ENCODE peak calls at places on chromosomes 2 and 18, in six cellular contexts. B, P, S, Y, J and I are unnamed samples.

GRCh38 chr2:170848587-170848986 is 31.9 kb downstream of the GAD1 start:
- DNase-seq in Y (no peak), S (peak; percentile 44), J (no peak), P (peak; percentile 89), B (no peak), I (no peak)

GRCh38 chr2:120949027-120949956 is 213.6 kb downstream of the GLI2 start:
- DNase-seq in S (peak; percentile 29), J (no peak), B (no peak), Y (no peak), P (peak; percentile 12), I (peak; percentile 28)

GRCh38 chr2:56757884-56758545 is 574.2 kb downstream of the CCDC85A start:
- DNase-seq in J (no peak), Y (no peak), B (no peak), P (no peak), S (no peak), I (no peak)

GRCh38 chr18:3447035-3447894 is 2.7 kb upstream of the TGIF1 start:
- DNase-seq in S (peak; percentile 41), J (peak; percentile 73), Y (no peak), P (peak; percentile 83), B (no peak), I (peak; percentile 79)

GRCh38 chr2:218032336-218033171 is 29.8 kb upstream of the TNS1 start:
- DNase-seq in P (no peak), B (no peak), Y (no peak), J (no peak), S (no peak), I (no peak)

GRCh38 chr18:77100751-77101355 is 31.7 kb downstream of the MBP start:
- DNase-seq in P (peak; percentile 7), S (peak; percentile 44), B (no peak), Y (no peak), J (no peak), I (no peak)

GRCh38 chr2:237149425-237149824 is 63.7 kb downstream of the COPS8 start:
- DNase-seq in B (no peak), Y (no peak), P (peak; percentile 80), S (no peak), J (peak; percentile 40), I (no peak)

GRCh38 chr2:104871566-104872033 is 17.7 kb downstream of the POU3F3 start:
- DNase-seq in P (no peak), S (no peak), J (no peak), Y (no peak), B (no peak), I (peak; percentile 28)

GRCh38 chr2:26640781-26641564 is at the start of gene CIB4:
- DNase-seq in P (no peak), Y (no peak), J (no peak), S (peak; percentile 75), B (peak; percentile 4), I (peak; percentile 59)

GRCh38 chr2:110773470-110773921 is 41.1 kb downstream of the ACOXL start:
- DNase-seq in Y (no peak), J (peak; percentile 8), S (no peak), P (no peak), B (no peak), I (no peak)

GRCh38 chr18:52323802-52324201 is 16.2 kb upstream of the DCC start:
- DNase-seq in B (no peak), Y (no peak), S (no peak), P (no peak), J (no peak), I (no peak)

GRCh38 chr18:40962784-40963183 is 992.2 kb upstream of the PIK3C3 start:
- DNase-seq in S (peak; percentile 45), Y (no peak), P (peak; percentile 6), B (no peak), J (no peak), I (no peak)

GRCh38 chr2:238848941-238849853 is 1.3 kb downstream of the TWIST2 start:
- DNase-seq in B (no peak), Y (no peak), J (no peak), S (no peak), P (peak; percentile 57), I (peak; percentile 65)

GRCh38 chr2:120914839-120915521 is 179.3 kb downstream of the GLI2 start:
- DNase-seq in Y (no peak), P (peak; percentile 95), J (no peak), B (no peak), S (peak; percentile 83), I (no peak)

GRCh38 chr2:19623488-19623887 is 265.1 kb upstream of the OSR1 start:
- DNase-seq in Y (no peak), S (peak; percentile 78), P (peak; percentile 83), B (no peak), J (no peak), I (no peak)

GRCh38 chr2:66430195-66430905 is 4.6 kb upstream of the MEIS1 start:
- DNase-seq in S (no peak), Y (no peak), J (no peak), B (no peak), P (no peak), I (no peak)

GRCh38 chr2:42168459-42169099 is 574 bp upstream of the EML4 start:
- DNase-seq in S (no peak), P (no peak), B (no peak), Y (no peak), J (no peak), I (no peak)

GRCh38 chr2:182666674-182667320 is 49.3 kb upstream of the DNAJC10 start:
- DNase-seq in Y (peak; percentile 67), J (peak; percentile 32), P (peak; percentile 50), B (peak; percentile 18), S (peak; percentile 42), I (peak; percentile 70)

GRCh38 chr2:25313711-25314513 is 27.8 kb downstream of the DNMT3A start:
- DNase-seq in S (no peak), P (no peak), J (no peak), Y (no peak), B (no peak), I (no peak)

GRCh38 chr2:101630224-101630949 is 67.1 kb upstream of the MAP4K4 start:
- DNase-seq in Y (no peak), P (no peak), S (peak; percentile 95), B (no peak), J (no peak), I (no peak)

GRCh38 chr2:219769044-219770030 is 141.9 kb downstream of the SLC4A3 start:
- DNase-seq in Y (no peak), S (peak; percentile 13), P (peak; percentile 50), J (no peak), B (no peak), I (no peak)

GRCh38 chr18:31195063-31195462 is 32.4 kb upstream of the DSC1 start:
- DNase-seq in J (no peak), S (no peak), B (no peak), Y (no peak), P (no peak), I (no peak)

GRCh38 chr2:166042768-166043390 is 84.9 kb downstream of the SCN1A start:
- DNase-seq in B (no peak), J (no peak), P (peak; percentile 56), S (peak; percentile 41), Y (no peak), I (no peak)

GRCh38 chr2:177633111-177633510 is 240.5 kb downstream of the AGPS start:
- DNase-seq in B (no peak), Y (peak; percentile 21), J (no peak), S (no peak), P (no peak), I (no peak)

GRCh38 chr18:51848702-51849101 is 491.3 kb upstream of the DCC start:
- DNase-seq in S (no peak), J (no peak), B (no peak), Y (no peak), P (no peak), I (no peak)

GRCh38 chr18:48356151-48356745 is 52.9 kb downstream of the ZBTB7C start:
- DNase-seq in B (no peak), S (no peak), Y (no peak), J (no peak), P (no peak), I (no peak)

GRCh38 chr2:17788773-17789172 is 27.5 kb upstream of the MSGN1 start:
- DNase-seq in Y (no peak), S (no peak), B (no peak), J (no peak), P (no peak), I (no peak)

GRCh38 chr18:78671551-78671950 is 308.1 kb upstream of the SALL3 start:
- DNase-seq in P (no peak), B (no peak), Y (no peak), S (no peak), J (no peak), I (no peak)

GRCh38 chr2:148901142-148901541 is 26.1 kb downstream of the KIF5C start:
- DNase-seq in P (no peak), S (no peak), J (no peak), Y (no peak), B (no peak), I (no peak)

GRCh38 chr18:79965119-79965902 is 868 bp downstream of the HSBP1L1 start:
- DNase-seq in B (no peak), P (peak; percentile 82), Y (no peak), S (peak; percentile 72), J (peak; percentile 89), I (peak; percentile 62)

GRCh38 chr18:79962835-79963657 is 1.4 kb upstream of the HSBP1L1 start:
- DNase-seq in P (no peak), B (no peak), J (no peak), Y (no peak), S (peak; percentile 71), I (no peak)

GRCh38 chr18:79963658-79964329 is 649 bp upstream of the HSBP1L1 start:
- DNase-seq in S (no peak), B (no peak), P (no peak), Y (no peak), J (no peak), I (no peak)

GRCh38 chr18:79962311-79962710 is 2.1 kb upstream of the HSBP1L1 start:
- DNase-seq in S (peak; percentile 87), J (peak; percentile 43), Y (no peak), B (peak; percentile 33), P (peak; percentile 84), I (no peak)

GRCh38 chr18:79964330-79965118 is at the start of gene HSBP1L1:
- DNase-seq in S (peak; percentile 85), J (peak; percentile 92), Y (peak; percentile 61), B (peak; percentile 48), P (peak; percentile 81), I (peak; percentile 90)
- TF ChIP-seq EZH2 in S (no peak), J (no peak), Y (no peak), B (no peak), P (no peak), I (no peak)

GRCh38 chr2:212858496-212858895 is 292.9 kb downstream of the IKZF2 start:
- DNase-seq in J (no peak), Y (no peak), B (no peak), P (peak; percentile 7), S (no peak), I (no peak)
- H2AFZ ChIP-seq in J (no peak overlapping the region), Y (no peak overlapping the region), B (no peak overlapping the region), P (no peak overlapping the region), S (no peak overlapping the region), I (no peak overlapping the region)

GRCh38 chr2:227653419-227653818 is 13.2 kb upstream of the SCYGR5 start:
- DNase-seq in B (no peak), J (peak; percentile 25), Y (no peak), S (no peak), P (peak; percentile 76), I (no peak)
- H3K9me2 ChIP-seq in B (no peaks in the 10 kb centered on the region), J (no peaks in the 10 kb centered on the region), Y (no peaks in the 10 kb centered on the region), S (no peaks in the 10 kb centered on the region), P (no peaks in the 10 kb centered on the region), I (no peaks in the 10 kb centered on the region)

GRCh38 chr2:117760916-117761315 is 53.6 kb upstream of the DDX18 start:
- DNase-seq in Y (no peak), S (no peak), P (peak; percentile 1), B (no peak), J (no peak), I (no peak)

GRCh38 chr2:117763806-117764205 is 50.7 kb upstream of the DDX18 start:
- DNase-seq in Y (no peak), J (no peak), P (peak; percentile 13), B (no peak), S (no peak), I (no peak)

GRCh38 chr2:117762454-117762853 is 52.0 kb upstream of the DDX18 start:
- DNase-seq in B (no peak), S (no peak), Y (no peak), P (no peak), J (no peak), I (no peak)
- TF ChIP-seq EZH2 in B (no peak), S (no peak), Y (no peak), P (no peak), J (no peak), I (no peak)